ENCODE peak calls at places on chromosome 12, in nine cellular contexts. One of them, this sample, is unnamed.

GRCh38 chr12:101927042-101927441 is 49.7 kb downstream of the DRAM1 start:
- DNase-seq in stimulated activated CD4-positive, alpha-beta T cell treated with anti-CD3 and anti-CD28 coated beads, Interleukin-1b, Interleukin-23, amount 100 ng/mL, for 4 hours: no peak
- DNase-seq in H7: no peak
- DNase-seq in H4: no peak
- DNase-seq in stimulated activated CD8-positive, alpha-beta memory T cell treated with anti-CD3 and anti-CD28 coated beads, Interleukin-4, amount 100 ng/mL, for 48 hours: no peak
- DNase-seq in astrocyte of the spinal cord: no peak
- DNase-seq in neural progenitor cell: no peak
- DNase-seq in HEK293T: no peak
- DNase-seq in mesendoderm: no peak
- DNase-seq in this sample: no peak

GRCh38 chr12:19208456-19208855 is 78.9 kb downstream of the PLEKHA5 start:
- DNase-seq in HEK293T: no peak
- DNase-seq in mesendoderm: no peak
- DNase-seq in stimulated activated CD8-positive, alpha-beta memory T cell treated with anti-CD3 and anti-CD28 coated beads, Interleukin-4, amount 100 ng/mL, for 48 hours: no peak
- DNase-seq in astrocyte of the spinal cord: no peak
- DNase-seq in H4: no peak
- DNase-seq in neural progenitor cell: no peak
- DNase-seq in stimulated activated CD4-positive, alpha-beta T cell treated with anti-CD3 and anti-CD28 coated beads, Interleukin-1b, Interleukin-23, amount 100 ng/mL, for 4 hours: no peak
- DNase-seq in H7: no peak
- DNase-seq in this sample: no peak

GRCh38 chr12:118537481-118537917 is 161.1 kb downstream of the SUDS3 start:
- DNase-seq in HEK293T: no peak
- DNase-seq in H4: no peak
- DNase-seq in H7: peak
- DNase-seq in stimulated activated CD8-positive, alpha-beta memory T cell treated with anti-CD3 and anti-CD28 coated beads, Interleukin-4, amount 100 ng/mL, for 48 hours: no peak
- DNase-seq in mesendoderm: no peak
- DNase-seq in neural progenitor cell: no peak
- DNase-seq in stimulated activated CD4-positive, alpha-beta T cell treated with anti-CD3 and anti-CD28 coated beads, Interleukin-1b, Interleukin-23, amount 100 ng/mL, for 4 hours: no peak
- DNase-seq in astrocyte of the spinal cord: no peak
- DNase-seq in this sample: no peak

GRCh38 chr12:29200586-29200985 is 51.5 kb downstream of the FAR2 start:
- DNase-seq in stimulated activated CD4-positive, alpha-beta T cell treated with anti-CD3 and anti-CD28 coated beads, Interleukin-1b, Interleukin-23, amount 100 ng/mL, for 4 hours: no peak
- DNase-seq in H4: no peak
- DNase-seq in H7: no peak
- DNase-seq in astrocyte of the spinal cord: no peak
- DNase-seq in stimulated activated CD8-positive, alpha-beta memory T cell treated with anti-CD3 and anti-CD28 coated beads, Interleukin-4, amount 100 ng/mL, for 48 hours: no peak
- DNase-seq in neural progenitor cell: peak
- DNase-seq in HEK293T: no peak
- DNase-seq in mesendoderm: no peak
- DNase-seq in this sample: no peak

GRCh38 chr12:124636138-124636968 is 68.9 kb upstream of the NCOR2 start:
- DNase-seq in H4: peak
- DNase-seq in neural progenitor cell: no peak
- DNase-seq in mesendoderm: peak
- DNase-seq in stimulated activated CD4-positive, alpha-beta T cell treated with anti-CD3 and anti-CD28 coated beads, Interleukin-1b, Interleukin-23, amount 100 ng/mL, for 4 hours: peak
- DNase-seq in HEK293T: no peak
- DNase-seq in stimulated activated CD8-positive, alpha-beta memory T cell treated with anti-CD3 and anti-CD28 coated beads, Interleukin-4, amount 100 ng/mL, for 48 hours: peak
- DNase-seq in astrocyte of the spinal cord: peak
- DNase-seq in H7: no peak
- DNase-seq in this sample: peak

GRCh38 chr12:107610030-107610859 is 75.4 kb upstream of the PWP1 start:
- DNase-seq in neural progenitor cell: peak
- DNase-seq in astrocyte of the spinal cord: peak
- DNase-seq in HEK293T: peak
- DNase-seq in stimulated activated CD4-positive, alpha-beta T cell treated with anti-CD3 and anti-CD28 coated beads, Interleukin-1b, Interleukin-23, amount 100 ng/mL, for 4 hours: peak
- DNase-seq in stimulated activated CD8-positive, alpha-beta memory T cell treated with anti-CD3 and anti-CD28 coated beads, Interleukin-4, amount 100 ng/mL, for 48 hours: peak
- DNase-seq in mesendoderm: peak
- DNase-seq in H7: peak
- DNase-seq in H4: no peak
- DNase-seq in this sample: peak

GRCh38 chr12:123115409-123116111 is 35.3 kb downstream of the PITPNM2 start:
- DNase-seq in stimulated activated CD8-positive, alpha-beta memory T cell treated with anti-CD3 and anti-CD28 coated beads, Interleukin-4, amount 100 ng/mL, for 48 hours: no peak
- DNase-seq in H7: no peak
- DNase-seq in H4: peak
- DNase-seq in astrocyte of the spinal cord: peak
- DNase-seq in stimulated activated CD4-positive, alpha-beta T cell treated with anti-CD3 and anti-CD28 coated beads, Interleukin-1b, Interleukin-23, amount 100 ng/mL, for 4 hours: no peak
- DNase-seq in HEK293T: no peak
- DNase-seq in mesendoderm: no peak
- DNase-seq in neural progenitor cell: no peak
- DNase-seq in this sample: no peak

GRCh38 chr12:48602192-48602989 is 32.5 kb upstream of the LALBA start:
- DNase-seq in H4: no peak
- DNase-seq in H7: no peak
- DNase-seq in neural progenitor cell: no peak
- DNase-seq in stimulated activated CD8-positive, alpha-beta memory T cell treated with anti-CD3 and anti-CD28 coated beads, Interleukin-4, amount 100 ng/mL, for 48 hours: no peak
- DNase-seq in stimulated activated CD4-positive, alpha-beta T cell treated with anti-CD3 and anti-CD28 coated beads, Interleukin-1b, Interleukin-23, amount 100 ng/mL, for 4 hours: no peak
- DNase-seq in HEK293T: no peak
- DNase-seq in astrocyte of the spinal cord: no peak
- DNase-seq in mesendoderm: no peak
- DNase-seq in this sample: no peak

GRCh38 chr12:111268738-111269572 is 99.9 kb downstream of the PHETA1 start:
- DNase-seq in neural progenitor cell: no peak
- DNase-seq in HEK293T: peak
- DNase-seq in stimulated activated CD4-positive, alpha-beta T cell treated with anti-CD3 and anti-CD28 coated beads, Interleukin-1b, Interleukin-23, amount 100 ng/mL, for 4 hours: no peak
- DNase-seq in stimulated activated CD8-positive, alpha-beta memory T cell treated with anti-CD3 and anti-CD28 coated beads, Interleukin-4, amount 100 ng/mL, for 48 hours: peak
- DNase-seq in H4: no peak
- DNase-seq in mesendoderm: peak
- DNase-seq in H7: peak
- DNase-seq in astrocyte of the spinal cord: no peak
- DNase-seq in this sample: peak

GRCh38 chr12:45208604-45209487 is 7.0 kb upstream of the ANO6 start:
- DNase-seq in H7: no peak
- DNase-seq in H4: peak
- DNase-seq in astrocyte of the spinal cord: peak
- DNase-seq in stimulated activated CD4-positive, alpha-beta T cell treated with anti-CD3 and anti-CD28 coated beads, Interleukin-1b, Interleukin-23, amount 100 ng/mL, for 4 hours: no peak
- DNase-seq in HEK293T: no peak
- DNase-seq in neural progenitor cell: no peak
- DNase-seq in mesendoderm: no peak
- DNase-seq in stimulated activated CD8-positive, alpha-beta memory T cell treated with anti-CD3 and anti-CD28 coated beads, Interleukin-4, amount 100 ng/mL, for 48 hours: no peak
- DNase-seq in this sample: no peak

GRCh38 chr12:23536293-23536692 is 413.2 kb downstream of the SOX5 start:
- DNase-seq in stimulated activated CD8-positive, alpha-beta memory T cell treated with anti-CD3 and anti-CD28 coated beads, Interleukin-4, amount 100 ng/mL, for 48 hours: no peak
- DNase-seq in H7: no peak
- DNase-seq in stimulated activated CD4-positive, alpha-beta T cell treated with anti-CD3 and anti-CD28 coated beads, Interleukin-1b, Interleukin-23, amount 100 ng/mL, for 4 hours: no peak
- DNase-seq in astrocyte of the spinal cord: no peak
- DNase-seq in H4: no peak
- DNase-seq in HEK293T: no peak
- DNase-seq in neural progenitor cell: no peak
- DNase-seq in mesendoderm: no peak
- DNase-seq in this sample: no peak

GRCh38 chr12:43210437-43211197 is 341.4 kb downstream of the ADAMTS20 start:
- DNase-seq in HEK293T: no peak
- DNase-seq in stimulated activated CD8-positive, alpha-beta memory T cell treated with anti-CD3 and anti-CD28 coated beads, Interleukin-4, amount 100 ng/mL, for 48 hours: no peak
- DNase-seq in stimulated activated CD4-positive, alpha-beta T cell treated with anti-CD3 and anti-CD28 coated beads, Interleukin-1b, Interleukin-23, amount 100 ng/mL, for 4 hours: no peak
- DNase-seq in H7: no peak
- DNase-seq in mesendoderm: no peak
- DNase-seq in H4: no peak
- DNase-seq in neural progenitor cell: no peak
- DNase-seq in astrocyte of the spinal cord: peak
- DNase-seq in this sample: no peak

GRCh38 chr12:117294206-117294605 is 67.2 kb downstream of the NOS1 start:
- DNase-seq in astrocyte of the spinal cord: no peak
- DNase-seq in stimulated activated CD8-positive, alpha-beta memory T cell treated with anti-CD3 and anti-CD28 coated beads, Interleukin-4, amount 100 ng/mL, for 48 hours: no peak
- DNase-seq in mesendoderm: peak
- DNase-seq in neural progenitor cell: no peak
- DNase-seq in HEK293T: no peak
- DNase-seq in H4: no peak
- DNase-seq in H7: peak
- DNase-seq in stimulated activated CD4-positive, alpha-beta T cell treated with anti-CD3 and anti-CD28 coated beads, Interleukin-1b, Interleukin-23, amount 100 ng/mL, for 4 hours: no peak
- DNase-seq in this sample: no peak

GRCh38 chr12:57604454-57605307 is at the start of gene DTX3:
- DNase-seq in stimulated activated CD4-positive, alpha-beta T cell treated with anti-CD3 and anti-CD28 coated beads, Interleukin-1b, Interleukin-23, amount 100 ng/mL, for 4 hours: no peak
- DNase-seq in H4: no peak
- DNase-seq in astrocyte of the spinal cord: peak
- DNase-seq in stimulated activated CD8-positive, alpha-beta memory T cell treated with anti-CD3 and anti-CD28 coated beads, Interleukin-4, amount 100 ng/mL, for 48 hours: peak
- DNase-seq in HEK293T: no peak
- DNase-seq in H7: peak
- DNase-seq in neural progenitor cell: peak
- DNase-seq in mesendoderm: peak
- DNase-seq in this sample: peak

GRCh38 chr12:23423796-23424195 is 525.7 kb downstream of the SOX5 start:
- DNase-seq in H7: no peak
- DNase-seq in neural progenitor cell: no peak
- DNase-seq in HEK293T: no peak
- DNase-seq in stimulated activated CD4-positive, alpha-beta T cell treated with anti-CD3 and anti-CD28 coated beads, Interleukin-1b, Interleukin-23, amount 100 ng/mL, for 4 hours: no peak
- DNase-seq in mesendoderm: no peak
- DNase-seq in astrocyte of the spinal cord: no peak
- DNase-seq in H4: no peak
- DNase-seq in stimulated activated CD8-positive, alpha-beta memory T cell treated with anti-CD3 and anti-CD28 coated beads, Interleukin-4, amount 100 ng/mL, for 48 hours: no peak
- DNase-seq in this sample: no peak

GRCh38 chr12:97941686-97942354 is 479.2 kb downstream of the RMST start:
- DNase-seq in H7: no peak
- DNase-seq in stimulated activated CD8-positive, alpha-beta memory T cell treated with anti-CD3 and anti-CD28 coated beads, Interleukin-4, amount 100 ng/mL, for 48 hours: no peak
- DNase-seq in astrocyte of the spinal cord: no peak
- DNase-seq in mesendoderm: no peak
- DNase-seq in HEK293T: no peak
- DNase-seq in stimulated activated CD4-positive, alpha-beta T cell treated with anti-CD3 and anti-CD28 coated beads, Interleukin-1b, Interleukin-23, amount 100 ng/mL, for 4 hours: no peak
- DNase-seq in H4: no peak
- DNase-seq in neural progenitor cell: no peak
- DNase-seq in this sample: no peak

GRCh38 chr12:119206348-119207075 is 27.8 kb downstream of the HSPB8 start:
- DNase-seq in astrocyte of the spinal cord: no peak
- DNase-seq in stimulated activated CD4-positive, alpha-beta T cell treated with anti-CD3 and anti-CD28 coated beads, Interleukin-1b, Interleukin-23, amount 100 ng/mL, for 4 hours: no peak
- DNase-seq in neural progenitor cell: peak
- DNase-seq in H7: no peak
- DNase-seq in H4: no peak
- DNase-seq in stimulated activated CD8-positive, alpha-beta memory T cell treated with anti-CD3 and anti-CD28 coated beads, Interleukin-4, amount 100 ng/mL, for 48 hours: no peak
- DNase-seq in HEK293T: no peak
- DNase-seq in mesendoderm: peak
- DNase-seq in this sample: no peak

GRCh38 chr12:56271031-56271430 is 4.3 kb downstream of the COQ10A start:
- DNase-seq in H4: no peak
- DNase-seq in astrocyte of the spinal cord: peak
- DNase-seq in stimulated activated CD4-positive, alpha-beta T cell treated with anti-CD3 and anti-CD28 coated beads, Interleukin-1b, Interleukin-23, amount 100 ng/mL, for 4 hours: no peak
- DNase-seq in HEK293T: peak
- DNase-seq in neural progenitor cell: peak
- DNase-seq in mesendoderm: peak
- DNase-seq in H7: peak
- DNase-seq in stimulated activated CD8-positive, alpha-beta memory T cell treated with anti-CD3 and anti-CD28 coated beads, Interleukin-4, amount 100 ng/mL, for 48 hours: no peak
- DNase-seq in this sample: no peak

GRCh38 chr12:111673503-111673902 is 12.3 kb downstream of the BRAP start:
- DNase-seq in astrocyte of the spinal cord: peak
- DNase-seq in H7: peak
- DNase-seq in stimulated activated CD8-positive, alpha-beta memory T cell treated with anti-CD3 and anti-CD28 coated beads, Interleukin-4, amount 100 ng/mL, for 48 hours: no peak
- DNase-seq in stimulated activated CD4-positive, alpha-beta T cell treated with anti-CD3 and anti-CD28 coated beads, Interleukin-1b, Interleukin-23, amount 100 ng/mL, for 4 hours: no peak
- DNase-seq in HEK293T: no peak
- DNase-seq in mesendoderm: peak
- DNase-seq in neural progenitor cell: no peak
- DNase-seq in H4: no peak
- DNase-seq in this sample: no peak

GRCh38 chr12:81518638-81519037 is 240.5 kb downstream of the PPFIA2 start:
- DNase-seq in HEK293T: no peak
- DNase-seq in stimulated activated CD8-positive, alpha-beta memory T cell treated with anti-CD3 and anti-CD28 coated beads, Interleukin-4, amount 100 ng/mL, for 48 hours: no peak
- DNase-seq in H4: no peak
- DNase-seq in H7: no peak
- DNase-seq in stimulated activated CD4-positive, alpha-beta T cell treated with anti-CD3 and anti-CD28 coated beads, Interleukin-1b, Interleukin-23, amount 100 ng/mL, for 4 hours: no peak
- DNase-seq in astrocyte of the spinal cord: no peak
- DNase-seq in neural progenitor cell: no peak
- DNase-seq in mesendoderm: no peak
- DNase-seq in this sample: no peak

GRCh38 chr12:128755565-128755964 is 68.2 kb downstream of the SLC15A4 start:
- DNase-seq in stimulated activated CD4-positive, alpha-beta T cell treated with anti-CD3 and anti-CD28 coated beads, Interleukin-1b, Interleukin-23, amount 100 ng/mL, for 4 hours: no peak
- DNase-seq in neural progenitor cell: no peak
- DNase-seq in H4: no peak
- DNase-seq in stimulated activated CD8-positive, alpha-beta memory T cell treated with anti-CD3 and anti-CD28 coated beads, Interleukin-4, amount 100 ng/mL, for 48 hours: no peak
- DNase-seq in HEK293T: no peak
- DNase-seq in mesendoderm: peak
- DNase-seq in H7: no peak
- DNase-seq in astrocyte of the spinal cord: no peak
- DNase-seq in this sample: no peak

GRCh38 chr12:66107451-66107915 is 23.1 kb downstream of the LLPH start:
- DNase-seq in H7: peak
- DNase-seq in stimulated activated CD4-positive, alpha-beta T cell treated with anti-CD3 and anti-CD28 coated beads, Interleukin-1b, Interleukin-23, amount 100 ng/mL, for 4 hours: peak
- DNase-seq in stimulated activated CD8-positive, alpha-beta memory T cell treated with anti-CD3 and anti-CD28 coated beads, Interleukin-4, amount 100 ng/mL, for 48 hours: peak
- DNase-seq in neural progenitor cell: peak
- DNase-seq in astrocyte of the spinal cord: peak
- DNase-seq in HEK293T: peak
- DNase-seq in mesendoderm: peak
- DNase-seq in H4: peak
- DNase-seq in this sample: peak

GRCh38 chr12:120642086-120642485 is 1.7 kb downstream of the CABP1 start:
- DNase-seq in stimulated activated CD8-positive, alpha-beta memory T cell treated with anti-CD3 and anti-CD28 coated beads, Interleukin-4, amount 100 ng/mL, for 48 hours: no peak
- DNase-seq in stimulated activated CD4-positive, alpha-beta T cell treated with anti-CD3 and anti-CD28 coated beads, Interleukin-1b, Interleukin-23, amount 100 ng/mL, for 4 hours: no peak
- DNase-seq in neural progenitor cell: no peak
- DNase-seq in HEK293T: no peak
- DNase-seq in mesendoderm: no peak
- DNase-seq in H7: no peak
- DNase-seq in H4: no peak
- DNase-seq in astrocyte of the spinal cord: no peak
- DNase-seq in this sample: no peak

GRCh38 chr12:100793182-100793581 is 1.4 kb upstream of the ANO4 start:
- DNase-seq in stimulated activated CD4-positive, alpha-beta T cell treated with anti-CD3 and anti-CD28 coated beads, Interleukin-1b, Interleukin-23, amount 100 ng/mL, for 4 hours: no peak
- DNase-seq in H4: no peak
- DNase-seq in astrocyte of the spinal cord: peak
- DNase-seq in HEK293T: no peak
- DNase-seq in H7: no peak
- DNase-seq in mesendoderm: peak
- DNase-seq in stimulated activated CD8-positive, alpha-beta memory T cell treated with anti-CD3 and anti-CD28 coated beads, Interleukin-4, amount 100 ng/mL, for 48 hours: no peak
- DNase-seq in neural progenitor cell: no peak
- DNase-seq in this sample: no peak

GRCh38 chr12:25257590-25258324 is 7.0 kb upstream of the KRAS start:
- DNase-seq in neural progenitor cell: no peak
- DNase-seq in stimulated activated CD8-positive, alpha-beta memory T cell treated with anti-CD3 and anti-CD28 coated beads, Interleukin-4, amount 100 ng/mL, for 48 hours: no peak
- DNase-seq in H4: no peak
- DNase-seq in stimulated activated CD4-positive, alpha-beta T cell treated with anti-CD3 and anti-CD28 coated beads, Interleukin-1b, Interleukin-23, amount 100 ng/mL, for 4 hours: no peak
- DNase-seq in H7: no peak
- DNase-seq in mesendoderm: peak
- DNase-seq in HEK293T: no peak
- DNase-seq in astrocyte of the spinal cord: no peak
- DNase-seq in this sample: no peak

This sample was measured in activated CD8-positive, alpha-beta memory T cell treated with anti-CD3 and anti-CD28 coated beads, Interleukin-2, amount 50 U/mL, for 48 hours.